ENCODE peak calls at places on chromosome 22, in seven cellular contexts. One of them, this sample, is unnamed. For H3K27me3, the result is how much of the 10 kb centered on the place peaks cover.

GRCh38 chr22:23207786-23208325 is 27.5 kb downstream of the BCR start:
- DNase-seq in heart left ventricle: no peak
- DNase-seq in CD8-positive, alpha-beta T cell: no peak
- DNase-seq in CD8-positive, alpha-beta memory T cell: no peak
- DNase-seq in WERI-Rb-1: no peak
- DNase-seq in neuronal stem cell: no peak
- DNase-seq in HCT116: no peak
- DNase-seq in this sample: no peak

GRCh38 chr22:27429476-27429875 is 372.1 kb downstream of the MN1 start:
- DNase-seq in HCT116: no peak
- DNase-seq in CD8-positive, alpha-beta T cell: no peak
- DNase-seq in CD8-positive, alpha-beta memory T cell: no peak
- DNase-seq in WERI-Rb-1: no peak
- DNase-seq in heart left ventricle: no peak
- DNase-seq in neuronal stem cell: no peak
- DNase-seq in this sample: no peak

GRCh38 chr22:17035246-17035645 is 27.2 kb upstream of the GAB4 start:
- DNase-seq in WERI-Rb-1: no peak
- DNase-seq in neuronal stem cell: no peak
- DNase-seq in heart left ventricle: no peak
- DNase-seq in HCT116: no peak
- DNase-seq in CD8-positive, alpha-beta memory T cell: no peak
- DNase-seq in CD8-positive, alpha-beta T cell: no peak
- DNase-seq in this sample: no peak

GRCh38 chr22:18078329-18079041 is 695 bp downstream of the PEX26 start:
- DNase-seq in CD8-positive, alpha-beta T cell: no peak
- DNase-seq in WERI-Rb-1: peak
- DNase-seq in HCT116: no peak
- DNase-seq in CD8-positive, alpha-beta memory T cell: peak
- DNase-seq in neuronal stem cell: no peak
- DNase-seq in heart left ventricle: peak
- DNase-seq in this sample: peak

GRCh38 chr22:38203855-38204497 is 2.2 kb downstream of the MAFF start:
- DNase-seq in WERI-Rb-1: no peak
- DNase-seq in HCT116: no peak
- DNase-seq in CD8-positive, alpha-beta T cell: no peak
- DNase-seq in neuronal stem cell: no peak
- DNase-seq in CD8-positive, alpha-beta memory T cell: no peak
- DNase-seq in heart left ventricle: no peak
- DNase-seq in this sample: no peak

GRCh38 chr22:36914383-36914752 is 940 bp downstream of the CSF2RB start:
- DNase-seq in HCT116: no peak
- DNase-seq in WERI-Rb-1: no peak
- DNase-seq in neuronal stem cell: no peak
- DNase-seq in CD8-positive, alpha-beta T cell: no peak
- DNase-seq in CD8-positive, alpha-beta memory T cell: no peak
- DNase-seq in heart left ventricle: no peak
- DNase-seq in this sample: no peak

GRCh38 chr22:37260939-37261338 is 16.9 kb upstream of the RAC2 start:
- DNase-seq in CD8-positive, alpha-beta T cell: peak
- DNase-seq in HCT116: peak
- DNase-seq in CD8-positive, alpha-beta memory T cell: peak
- DNase-seq in WERI-Rb-1: peak
- DNase-seq in neuronal stem cell: peak
- DNase-seq in heart left ventricle: peak
- DNase-seq in this sample: peak

GRCh38 chr22:50082197-50082715 is 3.0 kb downstream of the MLC1 start:
- DNase-seq in CD8-positive, alpha-beta T cell: no peak
- DNase-seq in WERI-Rb-1: no peak
- DNase-seq in heart left ventricle: no peak
- DNase-seq in CD8-positive, alpha-beta memory T cell: no peak
- DNase-seq in neuronal stem cell: no peak
- DNase-seq in HCT116: no peak
- DNase-seq in this sample: no peak

GRCh38 chr22:37331811-37332536 is 49.7 kb downstream of the CYTH4 start:
- DNase-seq in heart left ventricle: no peak
- DNase-seq in neuronal stem cell: no peak
- DNase-seq in CD8-positive, alpha-beta memory T cell: no peak
- DNase-seq in CD8-positive, alpha-beta T cell: no peak
- DNase-seq in WERI-Rb-1: no peak
- DNase-seq in HCT116: no peak
- DNase-seq in this sample: no peak

GRCh38 chr22:20918663-20919220 is 1.5 kb downstream of the CRKL start:
- DNase-seq in WERI-Rb-1: no peak
- DNase-seq in CD8-positive, alpha-beta T cell: no peak
- DNase-seq in heart left ventricle: no peak
- DNase-seq in HCT116: no peak
- DNase-seq in CD8-positive, alpha-beta memory T cell: no peak
- DNase-seq in neuronal stem cell: no peak
- DNase-seq in this sample: no peak

GRCh38 chr22:37428649-37429586 is 1.6 kb upstream of the ELFN2 start:
- DNase-seq in HCT116: peak
- DNase-seq in neuronal stem cell: peak
- DNase-seq in CD8-positive, alpha-beta memory T cell: peak
- DNase-seq in heart left ventricle: no peak
- DNase-seq in CD8-positive, alpha-beta T cell: peak
- DNase-seq in WERI-Rb-1: peak
- DNase-seq in this sample: peak

GRCh38 chr22:42994917-42995562 is 19.9 kb downstream of the PACSIN2 start:
- DNase-seq in heart left ventricle: no peak
- DNase-seq in HCT116: no peak
- DNase-seq in WERI-Rb-1: no peak
- DNase-seq in neuronal stem cell: no peak
- DNase-seq in CD8-positive, alpha-beta memory T cell: no peak
- DNase-seq in CD8-positive, alpha-beta T cell: no peak
- DNase-seq in this sample: peak

GRCh38 chr22:45968003-45968650 is 8.8 kb downstream of the WNT7B start:
- DNase-seq in WERI-Rb-1: no peak
- DNase-seq in neuronal stem cell: no peak
- DNase-seq in CD8-positive, alpha-beta T cell: no peak
- DNase-seq in heart left ventricle: no peak
- DNase-seq in HCT116: no peak
- DNase-seq in CD8-positive, alpha-beta memory T cell: no peak
- DNase-seq in this sample: no peak

GRCh38 chr22:35479359-35479758 is 61.3 kb upstream of the RASD2 start:
- DNase-seq in HCT116: no peak
- DNase-seq in neuronal stem cell: no peak
- DNase-seq in WERI-Rb-1: no peak
- DNase-seq in heart left ventricle: no peak
- DNase-seq in CD8-positive, alpha-beta T cell: no peak
- DNase-seq in CD8-positive, alpha-beta memory T cell: no peak
- DNase-seq in this sample: no peak

GRCh38 chr22:28051787-28052356 is 132.8 kb upstream of the PITPNB start:
- DNase-seq in heart left ventricle: peak
- DNase-seq in neuronal stem cell: peak
- DNase-seq in WERI-Rb-1: peak
- DNase-seq in CD8-positive, alpha-beta T cell: no peak
- DNase-seq in CD8-positive, alpha-beta memory T cell: no peak
- DNase-seq in HCT116: peak
- DNase-seq in this sample: peak

GRCh38 chr22:23893446-23893956 is 682 bp upstream of the MIF start:
- DNase-seq in WERI-Rb-1: no peak
- DNase-seq in CD8-positive, alpha-beta memory T cell: no peak
- DNase-seq in CD8-positive, alpha-beta T cell: no peak
- DNase-seq in neuronal stem cell: no peak
- DNase-seq in HCT116: no peak
- DNase-seq in heart left ventricle: no peak
- DNase-seq in this sample: no peak

GRCh38 chr22:37658133-37659065 is at the start of gene PDXP:
- DNase-seq in HCT116: peak
- DNase-seq in heart left ventricle: peak
- DNase-seq in neuronal stem cell: peak
- DNase-seq in CD8-positive, alpha-beta memory T cell: peak
- DNase-seq in WERI-Rb-1: peak
- DNase-seq in CD8-positive, alpha-beta T cell: peak
- DNase-seq in this sample: peak

GRCh38 chr22:41237707-41238569 is 2.8 kb downstream of the CHADL start:
- DNase-seq in CD8-positive, alpha-beta memory T cell: peak
- DNase-seq in CD8-positive, alpha-beta T cell: peak
- DNase-seq in neuronal stem cell: peak
- DNase-seq in HCT116: no peak
- DNase-seq in WERI-Rb-1: no peak
- DNase-seq in heart left ventricle: peak
- DNase-seq in this sample: peak

GRCh38 chr22:36541831-36542391 is 12.9 kb upstream of the EIF3D start:
- DNase-seq in WERI-Rb-1: no peak
- DNase-seq in CD8-positive, alpha-beta memory T cell: no peak
- DNase-seq in HCT116: peak
- DNase-seq in heart left ventricle: no peak
- DNase-seq in neuronal stem cell: no peak
- DNase-seq in CD8-positive, alpha-beta T cell: no peak
- DNase-seq in this sample: no peak

GRCh38 chr22:23225724-23226496 is 45.6 kb downstream of the BCR start:
- DNase-seq in WERI-Rb-1: no peak
- DNase-seq in CD8-positive, alpha-beta memory T cell: no peak
- DNase-seq in HCT116: no peak
- DNase-seq in heart left ventricle: peak
- DNase-seq in CD8-positive, alpha-beta T cell: peak
- DNase-seq in neuronal stem cell: no peak
- DNase-seq in this sample: no peak

GRCh38 chr22:48939441-48940265 is 888.0 kb downstream of the BRD1 start:
- DNase-seq in neuronal stem cell: no peak
- DNase-seq in heart left ventricle: no peak
- DNase-seq in WERI-Rb-1: no peak
- DNase-seq in CD8-positive, alpha-beta T cell: peak
- DNase-seq in CD8-positive, alpha-beta memory T cell: no peak
- DNase-seq in HCT116: no peak
- DNase-seq in this sample: no peak

DNA sequence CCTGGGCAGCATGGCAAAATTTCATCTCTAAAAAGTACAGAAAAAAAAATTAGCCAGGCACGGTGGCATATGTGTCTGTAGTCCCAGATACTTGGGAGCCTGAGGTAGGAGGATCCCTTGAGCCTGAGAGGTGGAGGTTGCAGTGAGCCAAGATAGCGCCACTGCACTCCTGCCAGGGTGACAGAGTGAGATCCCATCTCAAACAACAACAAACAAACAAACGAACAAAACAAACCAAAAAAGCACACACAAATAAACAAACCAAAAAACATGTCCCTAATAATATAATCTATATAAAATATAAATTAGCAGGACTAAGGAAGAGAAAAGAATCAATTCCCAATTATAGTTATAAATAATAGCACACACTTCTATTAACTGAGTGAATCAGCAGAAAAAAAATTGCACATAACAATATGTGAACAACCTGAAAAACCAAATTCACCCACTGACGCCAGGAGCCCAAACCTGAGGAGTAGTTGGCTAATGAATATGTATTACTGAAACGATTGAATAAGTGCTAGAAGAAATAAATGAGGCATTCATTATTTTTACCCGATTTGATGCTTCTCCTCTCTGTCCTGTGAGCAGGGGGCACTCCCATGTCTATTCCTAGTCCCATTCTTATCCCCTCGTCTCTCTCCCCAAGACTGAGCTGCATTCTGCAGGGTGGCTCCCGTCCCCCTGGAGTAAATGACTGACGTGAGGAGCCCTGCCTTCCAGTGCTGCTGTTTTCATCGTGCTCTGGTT is 108.2 kb upstream of the TOP3B start:
- DNase-seq in heart left ventricle: no peak
- DNase-seq in CD8-positive, alpha-beta T cell: no peak
- DNase-seq in HCT116: no peak
- DNase-seq in neuronal stem cell: no peak
- DNase-seq in WERI-Rb-1: no peak
- DNase-seq in CD8-positive, alpha-beta memory T cell: no peak
- DNase-seq in this sample: no peak
- H3K27me3 ChIP-seq in heart left ventricle: under half
- H3K27me3 ChIP-seq in CD8-positive, alpha-beta T cell: under half
- H3K27me3 ChIP-seq in HCT116: under half
- H3K27me3 ChIP-seq in neuronal stem cell: under half
- H3K27me3 ChIP-seq in WERI-Rb-1: under half
- H3K27me3 ChIP-seq in CD8-positive, alpha-beta memory T cell: under half
- H3K27me3 ChIP-seq in this sample: under half

DNA sequence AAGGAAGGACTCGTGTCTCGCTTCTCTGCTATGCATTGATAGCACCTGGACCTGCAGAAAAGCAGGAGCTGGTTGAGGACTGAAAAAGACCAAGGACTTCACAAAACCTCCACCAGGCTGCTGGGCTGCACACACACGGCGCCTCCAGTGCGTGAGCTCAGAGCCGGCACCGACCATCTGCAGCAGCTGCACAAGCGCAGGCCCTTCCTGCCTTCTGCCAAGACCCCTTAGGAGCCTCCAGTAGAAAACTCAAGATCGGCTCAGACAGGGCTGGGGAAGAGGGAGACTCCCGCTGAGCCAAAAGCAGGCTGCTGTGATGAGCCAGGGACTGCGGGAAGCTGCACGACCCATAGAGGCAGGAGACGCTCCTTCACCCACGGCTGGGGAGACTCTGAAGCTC is 70.9 kb downstream of the PHF21B start:
- DNase-seq in CD8-positive, alpha-beta T cell: no peak
- DNase-seq in heart left ventricle: no peak
- DNase-seq in WERI-Rb-1: no peak
- DNase-seq in neuronal stem cell: no peak
- DNase-seq in HCT116: no peak
- DNase-seq in CD8-positive, alpha-beta memory T cell: no peak
- DNase-seq in this sample: no peak
- H3K27me3 ChIP-seq in CD8-positive, alpha-beta T cell: under half
- H3K27me3 ChIP-seq in heart left ventricle: under half
- H3K27me3 ChIP-seq in WERI-Rb-1: under half
- H3K27me3 ChIP-seq in neuronal stem cell: under half
- H3K27me3 ChIP-seq in HCT116: under half
- H3K27me3 ChIP-seq in CD8-positive, alpha-beta memory T cell: under half
- H3K27me3 ChIP-seq in this sample: under half

GRCh38 chr22:44396021-44396726 is 83.4 kb upstream of the SHISAL1 start:
- DNase-seq in CD8-positive, alpha-beta memory T cell: no peak
- DNase-seq in heart left ventricle: no peak
- DNase-seq in WERI-Rb-1: no peak
- DNase-seq in HCT116: no peak
- DNase-seq in CD8-positive, alpha-beta T cell: no peak
- DNase-seq in neuronal stem cell: no peak
- DNase-seq in this sample: no peak
- H3K27me3 ChIP-seq in CD8-positive, alpha-beta memory T cell: under half
- H3K27me3 ChIP-seq in heart left ventricle: under half
- H3K27me3 ChIP-seq in WERI-Rb-1: under half
- H3K27me3 ChIP-seq in HCT116: under half
- H3K27me3 ChIP-seq in CD8-positive, alpha-beta T cell: under half
- H3K27me3 ChIP-seq in neuronal stem cell: under half
- H3K27me3 ChIP-seq in this sample: under half

GRCh38 chr22:47629791-47630655 is 867.6 kb downstream of the TBC1D22A start:
- DNase-seq in HCT116: no peak
- DNase-seq in heart left ventricle: no peak
- DNase-seq in CD8-positive, alpha-beta memory T cell: no peak
- DNase-seq in neuronal stem cell: no peak
- DNase-seq in CD8-positive, alpha-beta T cell: peak
- DNase-seq in WERI-Rb-1: no peak
- DNase-seq in this sample: no peak
- H3K27me3 ChIP-seq in HCT116: under half
- H3K27me3 ChIP-seq in heart left ventricle: under half
- H3K27me3 ChIP-seq in CD8-positive, alpha-beta memory T cell: under half
- H3K27me3 ChIP-seq in neuronal stem cell: under half
- H3K27me3 ChIP-seq in CD8-positive, alpha-beta T cell: under half
- H3K27me3 ChIP-seq in WERI-Rb-1: under half
- H3K27me3 ChIP-seq in this sample: under half

DNA sequence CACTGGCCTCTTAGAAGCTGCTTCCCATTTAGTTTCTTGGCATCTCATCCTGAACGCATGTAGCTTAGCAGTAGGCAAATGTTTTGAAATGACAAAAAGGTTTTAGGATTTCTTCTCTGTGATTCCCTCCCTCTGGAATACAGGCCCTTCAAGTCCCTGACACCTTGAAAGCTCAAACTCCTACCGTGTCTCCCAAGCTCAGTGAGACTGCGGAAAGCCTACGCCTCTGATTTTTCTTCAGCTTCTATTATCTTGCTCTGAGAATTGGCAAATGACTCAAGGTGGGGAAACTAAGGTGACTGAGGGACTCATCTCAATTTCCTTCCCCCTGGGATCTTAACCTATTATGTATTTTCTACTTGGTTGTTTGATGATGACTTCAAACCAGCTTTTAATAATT is 130.3 kb downstream of the ENTHD1 start:
- DNase-seq in CD8-positive, alpha-beta memory T cell: no peak
- DNase-seq in neuronal stem cell: no peak
- DNase-seq in heart left ventricle: no peak
- DNase-seq in HCT116: no peak
- DNase-seq in CD8-positive, alpha-beta T cell: no peak
- DNase-seq in WERI-Rb-1: no peak
- DNase-seq in this sample: no peak
- H3K27me3 ChIP-seq in CD8-positive, alpha-beta memory T cell: under half
- H3K27me3 ChIP-seq in neuronal stem cell: under half
- H3K27me3 ChIP-seq in heart left ventricle: under half
- H3K27me3 ChIP-seq in HCT116: half or more
- H3K27me3 ChIP-seq in CD8-positive, alpha-beta T cell: under half
- H3K27me3 ChIP-seq in WERI-Rb-1: under half
- H3K27me3 ChIP-seq in this sample: under half

This sample was measured in Caco-2.